ENCODE peak calls at places on chromosomes 7 and 10, in four cellular contexts. N is ureter, T is T1000, D is Caki2. X is an unnamed sample.

GRCh38 chr10:2885956-2886296 is 181.4 kb upstream of the PFKP start:
- DNase-seq in N (no peak), T (no peak), D (no peak), X (no peak)

GRCh38 chr7:157490465-157490912 is 153.7 kb downstream of the DNAJB6 start:
- DNase-seq in N (peak; percentile 48), T (no peak), D (peak; percentile 88), X (peak; percentile 19)

GRCh38 chr10:33566426-33566825 is 232.0 kb upstream of the NRP1 start:
- DNase-seq in N (no peak), T (no peak), D (no peak), X (no peak)

GRCh38 chr10:77212632-77213031 is 425.0 kb downstream of the KCNMA1 start:
- DNase-seq in N (no peak), T (no peak), D (no peak), X (no peak)

GRCh38 chr7:92614586-92615237 is 24.5 kb upstream of the FAM133B start:
- DNase-seq in N (no peak), T (no peak), D (no peak), X (peak; percentile 54)

GRCh38 chr10:3806603-3807002 is 21.6 kb upstream of the KLF6 start:
- DNase-seq in N (peak; percentile 25), T (no peak), D (peak; percentile 91), X (peak; percentile 94)

GRCh38 chr10:124093076-124093773 is at the start of gene CHST15:
- DNase-seq in N (peak; percentile 53), T (no peak), D (peak; percentile 87), X (no peak)

GRCh38 chr10:128463991-128464755 is 337.9 kb upstream of the MKI67 start:
- DNase-seq in N (no peak), T (peak; percentile 6), D (peak; percentile 49), X (peak; percentile 63)

GRCh38 chr7:104548861-104549260 is 220.5 kb downstream of the LHFPL3 start:
- DNase-seq in N (no peak), T (no peak), D (no peak), X (no peak)

GRCh38 chr7:102978280-102978679 is 65.5 kb downstream of the LRRC17 start:
- DNase-seq in N (no peak), T (no peak), D (peak; percentile 42), X (peak; percentile 82)

GRCh38 chr7:74269757-74270277 is 15.6 kb upstream of the RFC2 start:
- DNase-seq in N (peak; percentile 56), T (no peak), D (peak; percentile 61), X (peak; percentile 74)

GRCh38 chr7:136847858-136848257 is 20.6 kb upstream of the CHRM2 start:
- DNase-seq in N (no peak), T (no peak), D (no peak), X (no peak)